ENCODE peak calls at places on chromosomes 6 and 20, in ten cellular contexts. S, U, P, J, R, L, G, C, F and K are unnamed samples.

GRCh38 chr6:157054531-157054979 is 268.8 kb downstream of the TMEM242 start:
- DNase-seq in R (no peak), G (no peak), C (no peak), S (no peak), U (no peak), L (no peak), J (no peak), F (no peak), P (no peak), K (no peak)

GRCh38 chr20:21323640-21324039 is 20.5 kb downstream of the XRN2 start:
- DNase-seq in J (peak), R (peak), F (peak), L (no peak), U (no peak), C (peak), G (no peak), P (peak), S (peak), K (no peak)

GRCh38 chr20:11777861-11778570 is 139.7 kb upstream of the BTBD3 start:
- DNase-seq in P (peak), S (peak), J (no peak), R (no peak), F (peak), L (no peak), G (no peak), C (no peak), U (no peak), K (no peak)

GRCh38 chr20:63246490-63247284 is 7.6 kb downstream of the NKAIN4 start:
- DNase-seq in R (no peak), U (no peak), F (no peak), J (no peak), C (no peak), P (peak), G (no peak), S (no peak), L (peak), K (no peak)

GRCh38 chr6:159252955-159253508 is 83.8 kb downstream of the FNDC1 start:
- DNase-seq in P (peak), C (peak), F (no peak), L (peak), R (peak), S (peak), U (no peak), J (peak), G (peak), K (peak)

GRCh38 chr20:46715292-46715756 is 5.9 kb downstream of the SLC2A10 start:
- DNase-seq in P (peak), F (no peak), U (peak), L (no peak), R (no peak), J (no peak), G (no peak), C (peak), S (peak), K (no peak)

GRCh38 chr20:64140956-64141355 is 23.3 kb upstream of the MYT1 start:
- DNase-seq in P (no peak), C (no peak), U (no peak), R (no peak), J (no peak), F (no peak), G (no peak), S (no peak), L (no peak), K (no peak)

GRCh38 chr6:89347825-89348224 is 4.7 kb downstream of the UBE2J1 start:
- DNase-seq in R (no peak), S (peak), J (no peak), G (no peak), U (no peak), C (peak), F (peak), P (no peak), L (no peak), K (no peak)

GRCh38 chr20:15036938-15037337 is 699.5 kb upstream of the FLRT3 start:
- DNase-seq in F (no peak), P (no peak), U (no peak), C (no peak), G (no peak), L (no peak), J (no peak), R (no peak), S (no peak), K (no peak)

GRCh38 chr6:23414204-23414501 is 711.9 kb upstream of the NRSN1 start:
- DNase-seq in S (peak), L (no peak), R (no peak), J (peak), U (no peak), G (peak), C (peak), F (peak), P (peak), K (peak)

GRCh38 chr6:165842291-165842936 is 179.4 kb upstream of the PDE10A start:
- DNase-seq in G (no peak), U (no peak), F (no peak), R (no peak), C (no peak), P (no peak), L (no peak), J (no peak), S (no peak), K (no peak)

GRCh38 chr6:158923801-158924498 is 76.1 kb downstream of the RSPH3 start:
- DNase-seq in J (peak), F (no peak), L (peak), C (no peak), G (no peak), R (no peak), U (no peak), S (peak), P (no peak), K (no peak)

DNA sequence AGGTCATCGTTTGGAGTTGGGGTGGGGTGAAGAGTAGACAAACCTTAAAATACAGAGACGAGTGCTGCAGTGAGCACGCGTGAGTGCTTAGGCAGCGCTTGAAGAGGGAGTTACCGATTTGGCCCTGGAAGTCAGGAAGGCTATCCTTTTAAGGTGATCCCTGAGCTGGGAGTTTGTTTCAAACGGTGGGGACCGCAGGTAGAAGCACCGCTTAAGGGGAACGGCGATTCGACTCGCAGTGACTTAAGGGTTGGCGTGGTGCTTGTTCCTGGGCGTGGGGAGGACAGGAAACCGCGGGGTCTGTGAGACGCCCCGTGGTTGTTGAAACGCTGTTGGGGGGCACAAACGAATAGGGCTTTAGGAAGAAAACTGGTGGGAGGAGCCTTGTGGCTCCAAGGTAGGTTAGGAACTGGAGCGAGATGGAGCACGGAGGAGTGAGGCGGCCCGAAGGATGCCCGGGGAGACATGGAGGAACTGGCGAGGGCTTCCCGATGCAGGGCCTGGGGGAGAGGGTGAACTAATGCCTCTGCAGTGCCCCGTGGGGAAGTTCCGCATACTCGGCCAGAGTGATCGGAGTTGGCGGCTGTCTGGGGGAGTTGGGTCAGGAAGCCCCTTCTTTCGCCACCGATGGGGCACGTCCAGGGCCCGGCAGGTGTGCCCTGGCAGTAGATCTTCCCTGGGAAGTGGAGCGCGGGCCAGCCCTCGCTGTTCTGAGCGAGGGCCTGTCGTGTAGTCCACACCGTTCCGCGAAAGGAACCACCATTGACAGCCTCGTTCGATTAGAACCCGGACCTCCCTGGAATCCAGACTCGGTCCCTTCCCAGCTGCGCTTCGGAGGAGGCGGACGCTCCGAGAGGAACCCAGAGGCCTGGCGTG is 1.3 kb upstream of the CDYL start:
- DNase-seq in R (no peak), C (peak), G (no peak), J (no peak), U (no peak), L (peak), F (peak), S (peak), P (no peak), K (peak)
- TF ChIP-seq EZH2 in R (no peak), C (no peak), G (no peak), J (no peak), U (no peak), L (no peak), F (peak), S (peak), P (no peak), K (no peak)

GRCh38 chr6:137776786-137777185 is 90.3 kb upstream of the TNFAIP3 start:
- DNase-seq in J (no peak), U (no peak), R (no peak), C (peak), F (peak), S (no peak), L (no peak), G (no peak), P (peak), K (no peak)
- H3K27ac ChIP-seq in J (no peak), U (no peak), R (no peak), C (peak), F (peak), S (no peak), L (no peak), G (no peak), P (no peak), K (no peak)

GRCh38 chr20:6122111-6122872 is 538 bp downstream of the FERMT1 start:
- DNase-seq in P (peak), J (no peak), L (peak), S (peak), F (peak), G (no peak), R (no peak), U (peak), C (peak), K (peak)
- TF ChIP-seq EZH2 in P (no peak), J (no peak), L (peak), S (no peak), F (no peak), G (no peak), R (no peak), U (no peak), C (no peak), K (no peak)

GRCh38 chr6:85464722-85465150 is 14.9 kb downstream of the NT5E start:
- DNase-seq in U (peak), J (peak), S (peak), R (peak), F (peak), C (no peak), L (no peak), P (peak), G (no peak), K (no peak)

GRCh38 chr6:85464260-85464644 is 14.4 kb downstream of the NT5E start:
- DNase-seq in R (peak), P (peak), G (no peak), C (no peak), S (peak), L (no peak), F (peak), J (peak), U (peak), K (no peak)

GRCh38 chr6:85463621-85464259 is 13.9 kb downstream of the NT5E start:
- DNase-seq in J (no peak), S (no peak), C (no peak), F (no peak), U (no peak), R (no peak), L (no peak), P (no peak), G (no peak), K (no peak)

GRCh38 chr6:85468326-85468725 is 18.4 kb downstream of the NT5E start:
- DNase-seq in S (no peak), R (no peak), P (no peak), L (no peak), J (no peak), F (no peak), G (no peak), C (no peak), U (peak), K (no peak)

DNA sequence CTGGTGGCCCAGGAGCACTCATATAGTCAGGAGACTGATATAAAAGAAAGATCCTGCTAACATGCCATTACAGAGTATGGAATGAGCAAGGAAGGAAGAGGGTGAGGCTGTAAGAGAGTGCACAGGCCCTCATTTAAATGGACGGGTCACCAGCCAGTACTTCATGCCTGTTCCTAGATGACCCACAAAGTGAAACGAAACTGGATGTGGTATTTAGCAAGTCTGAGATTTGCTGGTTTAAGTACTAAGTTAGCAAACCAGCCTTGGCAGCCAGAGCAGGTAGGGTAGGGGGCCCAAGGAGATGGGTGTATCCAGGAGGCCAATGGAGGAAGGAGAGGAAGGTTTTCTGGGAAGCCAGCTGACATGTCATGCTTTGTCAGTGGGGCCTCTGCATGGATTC is 15.9 kb downstream of the NT5E start:
- DNase-seq in U (no peak), G (no peak), J (no peak), S (no peak), F (no peak), P (no peak), L (no peak), R (no peak), C (no peak), K (peak)
- H3K27ac ChIP-seq in U (peak), G (no peak), J (peak), S (peak), F (peak), P (peak), L (no peak), R (peak), C (no peak), K (no peak)